ENCODE peak calls at places on chromosomes 12 and 14, in five cellular contexts. Z is HepG2, C is colonic mucosa, G is lung, T is right lobe of liver. H is an unnamed sample.

GRCh38 chr12:18239561-18239960 is 21.8 kb upstream of the PIK3C2G start:
- DNase-seq in C (no peak), T (no peak), Z (no peak), G (no peak), H (no peak)

GRCh38 chr12:124457287-124458219 is 109.9 kb downstream of the NCOR2 start:
- DNase-seq in Z (no peak), T (peak; percentile 59), G (peak; percentile 67), C (peak; percentile 70), H (no peak)

GRCh38 chr14:63011609-63012008 is 33.6 kb downstream of the KCNH5 start:
- DNase-seq in C (no peak), G (no peak), Z (no peak), T (no peak), H (peak; percentile 10)

GRCh38 chr12:108833757-108834472 is 23.5 kb downstream of the SSH1 start:
- DNase-seq in T (peak; percentile 76), Z (no peak), G (no peak), C (no peak), H (no peak)

GRCh38 chr12:30806989-30807694 is 52.4 kb upstream of the CAPRIN2 start:
- DNase-seq in G (no peak), Z (peak; percentile 54), T (no peak), C (peak; percentile 35), H (peak; percentile 49)

GRCh38 chr12:70367268-70368141 is 1.4 kb downstream of the KCNMB4 start:
- DNase-seq in G (no peak), Z (no peak), C (peak; percentile 24), T (no peak), H (no peak)

GRCh38 chr14:73276836-73277235 is 39.5 kb downstream of the PAPLN start:
- DNase-seq in G (no peak), T (no peak), C (no peak), Z (no peak), H (no peak)

GRCh38 chr12:47867496-47867941 is 37.3 kb downstream of the VDR start:
- DNase-seq in Z (no peak), C (peak; percentile 19), T (no peak), G (no peak), H (no peak)

GRCh38 chr12:25269701-25270100 is 19.0 kb upstream of the KRAS start:
- DNase-seq in T (no peak), Z (no peak), C (no peak), G (no peak), H (no peak)

GRCh38 chr14:32709072-32709471 is 229.6 kb upstream of the NPAS3 start:
- DNase-seq in Z (no peak), C (no peak), T (no peak), G (no peak), H (no peak)

GRCh38 chr14:35533357-35534129 is 421 bp upstream of the INSM2 start:
- DNase-seq in G (peak; percentile 30), C (peak; percentile 78), Z (peak; percentile 70), T (peak; percentile 69), H (peak; percentile 100)

GRCh38 chr12:22083167-22083566 is 37.1 kb downstream of the CMAS start:
- DNase-seq in G (no peak), T (no peak), C (no peak), Z (peak; percentile 16), H (no peak)

GRCh38 chr14:94646481-94646880 is 34.3 kb downstream of the SERPINA3 start:
- DNase-seq in Z (no peak), T (no peak), G (no peak), C (no peak), H (no peak)

GRCh38 chr14:97156705-97157104 is 359.5 kb downstream of the VRK1 start:
- DNase-seq in T (no peak), Z (no peak), G (no peak), C (no peak), H (no peak)

GRCh38 chr14:96502621-96503251 is 554 bp downstream of the PAPOLA start:
- DNase-seq in C (peak; percentile 55), G (peak; percentile 59), Z (peak; percentile 26), T (peak; percentile 75), H (peak; percentile 61)

GRCh38 chr12:80837342-80837978 is 100.3 kb downstream of the LIN7A start:
- DNase-seq in C (no peak), T (no peak), Z (peak; percentile 61), G (no peak), H (peak; percentile 44)

GRCh38 chr12:41362511-41362910 is 174.4 kb downstream of the PDZRN4 start:
- DNase-seq in G (no peak), Z (no peak), T (no peak), C (no peak), H (no peak)

GRCh38 chr12:130335517-130336392 is 1.9 kb upstream of the PIWIL1 start:
- DNase-seq in Z (peak; percentile 52), C (peak; percentile 62), T (no peak), G (no peak), H (peak; percentile 47)

GRCh38 chr14:28113311-28113710 is 653.3 kb upstream of the FOXG1 start:
- DNase-seq in Z (no peak), C (no peak), T (no peak), G (no peak), H (no peak)

GRCh38 chr14:86035882-86036281 is 505.9 kb downstream of the FLRT2 start:
- DNase-seq in G (no peak), C (no peak), Z (peak; percentile 13), T (no peak), H (peak; percentile 43)

DNA sequence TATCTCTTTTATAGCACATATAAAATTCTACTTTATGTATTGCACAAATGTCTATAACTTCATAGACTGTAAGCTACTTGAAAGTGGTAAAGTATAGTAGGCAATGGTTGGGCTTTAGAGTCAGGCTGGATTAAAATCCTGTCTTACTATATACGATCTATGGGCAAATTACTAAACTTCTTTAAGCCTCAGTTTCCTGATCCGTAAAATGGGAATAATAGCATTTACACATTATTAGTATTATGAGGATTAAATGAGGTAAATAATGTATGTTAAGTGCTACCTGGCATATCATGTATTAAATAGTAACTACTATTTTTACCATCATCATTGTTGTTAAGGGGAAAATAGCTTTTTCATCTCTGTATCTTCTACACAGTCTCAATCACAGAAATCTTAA is 14.4 kb downstream of the POLE2 start:
- DNase-seq in G (no peak), C (no peak), T (no peak), Z (no peak), H (no peak)
- TF ChIP-seq CTCF in G (no peak), C (no peak), T (no peak), Z (no peak), H (no peak)

GRCh38 chr12:54022960-54023884 is 5.0 kb upstream of the HOXC6 start:
- DNase-seq in Z (no peak), C (no peak), G (no peak), T (no peak), H (no peak)

GRCh38 chr12:54025507-54026393 is 2.5 kb upstream of the HOXC6 start:
- DNase-seq in T (no peak), Z (no peak), G (no peak), C (no peak), H (no peak)

GRCh38 chr12:54024127-54024526 is 4.1 kb upstream of the HOXC6 start:
- DNase-seq in G (no peak), T (no peak), C (no peak), Z (no peak), H (peak; percentile 56)

GRCh38 chr12:54026640-54027441 is 1.4 kb upstream of the HOXC6 start:
- DNase-seq in T (no peak), Z (no peak), C (no peak), G (no peak), H (no peak)

GRCh38 chr12:54024581-54024980 is 3.7 kb upstream of the HOXC6 start:
- DNase-seq in C (no peak), T (no peak), G (no peak), Z (no peak), H (no peak)
- H3K4me3 ChIP-seq in C (no peak overlapping the region), T (no peak overlapping the region), G (no peak overlapping the region), Z (no peak overlapping the region), H (peak overlapping the region; percentile 38)

GRCh38 chr14:22482782-22483553 is 106.1 kb downstream of the DAD1 start:
- DNase-seq in G (no peak), Z (no peak), C (no peak), T (no peak), H (no peak)

GRCh38 chr14:22482085-22482694 is 106.8 kb downstream of the DAD1 start:
- DNase-seq in G (no peak), Z (no peak), T (no peak), C (no peak), H (no peak)

GRCh38 chr14:22485178-22485577 is 103.8 kb downstream of the DAD1 start:
- DNase-seq in Z (no peak), C (no peak), T (no peak), G (no peak), H (no peak)

GRCh38 chr14:22483863-22484593 is 105.0 kb downstream of the DAD1 start:
- DNase-seq in G (no peak), T (no peak), C (no peak), Z (no peak), H (no peak)

GRCh38 chr14:22484638-22485037 is 104.4 kb downstream of the DAD1 start:
- DNase-seq in T (no peak), Z (no peak), C (no peak), G (no peak), H (peak; percentile 59)
- H3K27me3 ChIP-seq in T (no peaks in the 10 kb centered on the region), Z (no peaks in the 10 kb centered on the region), C (no peaks in the 10 kb centered on the region), G (no peaks in the 10 kb centered on the region), H (no peaks in the 10 kb centered on the region)

GRCh38 chr14:87066221-87066817 is 926.7 kb downstream of the GALC start:
- DNase-seq in C (no peak), Z (peak; percentile 3), T (no peak), G (no peak), H (no peak)
- TF ChIP-seq CTCF in C (no peak), Z (peak; percentile 47), T (no peak), G (no peak), H (peak; percentile 45)

GRCh38 chr12:64723630-64724029 is 35.6 kb downstream of the GNS start:
- DNase-seq in G (no peak), Z (no peak), C (no peak), T (no peak), H (no peak)
- H3K4me3 ChIP-seq in G (no peak overlapping the region), Z (no peak overlapping the region), C (no peak overlapping the region), T (no peak overlapping the region), H (no peak overlapping the region)